ENCODE peak calls at places on chromosomes 1 and 21, in seven cellular contexts. D is H9; A is OCI-LY7; Z is neural progenitor cell; H is K562; P is CD4-positive, CD25-positive, alpha-beta regulatory T cell; O is effector memory CD4-positive, alpha-beta T cell. X is an unnamed sample.

GRCh38 chr1:22122273-22123070 is 20.4 kb downstream of the WNT4 start:
- DNase-seq in D (no peak), A (no peak), Z (no peak), H (no peak), P (no peak), O (no peak), X (no peak)

GRCh38 chr1:224067621-224068457 is 46.1 kb upstream of the FBXO28 start:
- DNase-seq in D (no peak), A (no peak), Z (no peak), H (no peak), P (no peak), O (no peak), X (no peak)

GRCh38 chr1:196611873-196612272 is 3.6 kb upstream of the KCNT2 start:
- DNase-seq in D (peak; percentile 61), A (no peak), Z (peak; percentile 11), H (no peak), P (no peak), O (no peak), X (no peak)

GRCh38 chr1:18107671-18108312 is at the start of gene IGSF21:
- DNase-seq in D (peak; percentile 53), A (no peak), Z (peak; percentile 75), H (no peak), P (no peak), O (no peak), X (peak; percentile 39)

GRCh38 chr1:43331688-43332087 is 5.9 kb upstream of the MPL start:
- DNase-seq in D (no peak), A (no peak), Z (no peak), H (no peak), P (no peak), O (no peak), X (no peak)

GRCh38 chr1:41313661-41314131 is 47.5 kb upstream of the FOXO6 start:
- DNase-seq in D (peak; percentile 80), A (peak; percentile 38), Z (peak; percentile 59), H (peak; percentile 71), P (no peak), O (no peak), X (peak; percentile 76)

GRCh38 chr1:150257624-150258274 is at the start of gene CA14:
- DNase-seq in D (peak; percentile 66), A (no peak), Z (peak; percentile 80), H (no peak), P (no peak), O (no peak), X (no peak)

GRCh38 chr1:119007672-119008482 is 19.7 kb upstream of the TBX15 start:
- DNase-seq in D (no peak), A (no peak), Z (peak; percentile 42), H (no peak), P (no peak), O (no peak), X (peak; percentile 16)

GRCh38 chr1:216119600-216119999 is 303.6 kb downstream of the USH2A start:
- DNase-seq in D (no peak), A (peak; percentile 16), Z (peak; percentile 17), H (no peak), P (no peak), O (no peak), X (peak; percentile 22)

GRCh38 chr1:81484284-81484683 is 316.4 kb upstream of the ADGRL2 start:
- DNase-seq in D (no peak), A (no peak), Z (no peak), H (no peak), P (no peak), O (no peak), X (no peak)

GRCh38 chr1:51936531-51936930 is 54.0 kb downstream of the RAB3B start:
- DNase-seq in D (no peak), A (no peak), Z (no peak), H (no peak), P (no peak), O (no peak), X (no peak)

GRCh38 chr1:208132287-208132882 is 111.8 kb downstream of the PLXNA2 start:
- DNase-seq in D (peak; percentile 88), A (peak; percentile 37), Z (peak; percentile 88), H (peak; percentile 96), P (peak; percentile 2), O (no peak), X (peak; percentile 100)

GRCh38 chr1:84353665-84354064 is 44.6 kb upstream of the DNASE2B start:
- DNase-seq in D (no peak), A (no peak), Z (no peak), H (no peak), P (no peak), O (no peak), X (no peak)

GRCh38 chr1:23475134-23475628 is 8.8 kb downstream of the ASAP3 start:
- DNase-seq in D (no peak), A (no peak), Z (no peak), H (no peak), P (no peak), O (no peak), X (no peak)

GRCh38 chr1:111911036-111911435 is 78.4 kb downstream of the KCND3 start:
- DNase-seq in D (no peak), A (no peak), Z (no peak), H (no peak), P (no peak), O (no peak), X (no peak)

DNA sequence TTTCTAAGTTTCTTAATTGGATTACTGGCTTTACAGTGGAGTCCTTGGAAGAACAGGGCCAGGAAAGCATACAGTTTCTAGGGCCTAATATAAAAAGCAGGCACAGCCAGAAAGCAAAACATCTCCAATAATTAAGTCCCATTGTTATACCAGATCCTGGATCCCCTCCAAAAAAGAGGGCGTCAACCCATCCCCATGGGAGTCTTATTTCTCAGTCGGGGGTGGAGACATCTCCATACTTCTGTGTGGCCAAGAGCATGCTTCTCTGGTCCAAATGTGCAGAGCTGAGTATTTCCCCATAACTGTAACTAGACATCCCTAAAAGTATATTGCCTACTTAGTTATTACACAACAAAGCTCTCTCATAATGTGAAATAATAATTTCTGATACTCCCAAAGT is 104.2 kb upstream of the SOX13 start:
- DNase-seq in D (no peak), A (no peak), Z (no peak), H (no peak), P (no peak), O (no peak), X (no peak)
- H3K9me3 ChIP-seq in D (peaks cover 4% of the 10 kb centered on the region), A (peaks cover 30% of the 10 kb centered on the region), Z (peaks cover 36% of the 10 kb centered on the region), H (no peaks in the 10 kb centered on the region), P (peaks cover 4% of the 10 kb centered on the region), O (no peaks in the 10 kb centered on the region), X (peaks cover 53% of the 10 kb centered on the region)

DNA sequence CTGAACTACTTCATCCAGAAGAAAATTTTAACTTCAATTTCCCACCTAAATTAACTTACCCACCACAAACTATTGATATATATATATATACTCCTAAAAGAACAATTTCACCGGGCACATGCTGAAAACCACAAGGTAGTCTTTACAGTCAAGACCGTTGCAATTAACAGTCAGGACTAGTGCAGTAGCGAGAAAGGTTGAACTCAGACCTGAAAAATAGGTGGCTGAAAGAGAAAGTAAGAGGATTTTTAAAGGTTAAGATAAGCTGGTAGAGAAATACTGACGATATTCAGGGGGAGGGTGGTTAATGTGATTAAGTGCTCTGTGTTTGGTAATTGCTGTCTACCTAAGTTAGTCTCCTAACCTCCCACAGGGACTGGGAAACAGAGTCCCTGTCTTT is 1153.5 kb upstream of the TMPRSS15 start:
- DNase-seq in D (no peak), A (no peak), Z (no peak), H (no peak), P (no peak), O (no peak), X (no peak)
- H3K9me3 ChIP-seq in D (no peaks in the 10 kb centered on the region), A (peaks cover 7% of the 10 kb centered on the region), Z (no peaks in the 10 kb centered on the region), H (no peaks in the 10 kb centered on the region), P (no peaks in the 10 kb centered on the region), O (no peaks in the 10 kb centered on the region), X (no peaks in the 10 kb centered on the region)

GRCh38 chr1:154478013-154478412 is 24.0 kb upstream of the TDRD10 start:
- DNase-seq in D (no peak), A (no peak), Z (no peak), H (no peak), P (no peak), O (no peak), X (no peak)

GRCh38 chr1:154481058-154481457 is 21.0 kb upstream of the TDRD10 start:
- DNase-seq in D (no peak), A (no peak), Z (peak; percentile 68), H (no peak), P (no peak), O (no peak), X (peak; percentile 49)

GRCh38 chr1:154476791-154477190 is 25.2 kb upstream of the TDRD10 start:
- DNase-seq in D (no peak), A (no peak), Z (no peak), H (no peak), P (no peak), O (no peak), X (no peak)

GRCh38 chr1:154478639-154479038 is 23.4 kb upstream of the TDRD10 start:
- DNase-seq in D (no peak), A (peak; percentile 79), Z (no peak), H (peak; percentile 44), P (no peak), O (no peak), X (no peak)

GRCh38 chr1:154479764-154480421 is 22.1 kb upstream of the TDRD10 start:
- DNase-seq in D (peak; percentile 54), A (peak; percentile 78), Z (peak; percentile 72), H (peak; percentile 82), P (peak; percentile 72), O (no peak), X (peak; percentile 86)
- H3K9me3 ChIP-seq in D (no peaks in the 10 kb centered on the region), A (no peaks in the 10 kb centered on the region), Z (no peaks in the 10 kb centered on the region), H (no peaks in the 10 kb centered on the region), P (no peaks in the 10 kb centered on the region), O (no peaks in the 10 kb centered on the region), X (no peaks in the 10 kb centered on the region)

GRCh38 chr1:4506591-4506990 is 147.8 kb upstream of the AJAP1 start:
- DNase-seq in D (no peak), A (no peak), Z (no peak), H (no peak), P (no peak), O (no peak), X (no peak)
- H3K9me3 ChIP-seq in D (no peaks in the 10 kb centered on the region), A (no peaks in the 10 kb centered on the region), Z (no peaks in the 10 kb centered on the region), H (no peaks in the 10 kb centered on the region), P (no peaks in the 10 kb centered on the region), O (no peaks in the 10 kb centered on the region), X (no peaks in the 10 kb centered on the region)

DNA sequence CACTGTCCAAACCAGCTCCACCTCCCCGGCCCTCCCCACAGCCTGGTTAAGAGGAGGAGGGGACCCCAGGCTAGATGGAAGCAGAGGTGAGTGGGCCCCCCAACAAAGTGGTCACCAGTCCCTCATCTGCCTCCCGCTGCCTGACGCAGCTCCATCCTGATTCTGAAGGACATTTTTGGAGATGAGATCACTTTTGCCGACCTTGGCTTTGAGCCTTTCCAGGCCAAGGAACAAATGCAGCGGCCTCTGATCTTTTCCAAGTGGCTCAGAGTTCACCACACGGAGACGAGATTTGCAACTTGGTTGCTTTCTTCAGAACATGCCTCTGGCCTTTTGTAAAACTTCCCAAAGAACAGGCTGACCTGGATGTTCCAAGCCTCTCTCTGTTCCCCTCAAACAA is 223.1 kb downstream of the NPHP4 start:
- DNase-seq in D (no peak), A (no peak), Z (no peak), H (no peak), P (no peak), O (no peak), X (no peak)
- H3K9me3 ChIP-seq in D (no peaks in the 10 kb centered on the region), A (no peaks in the 10 kb centered on the region), Z (no peaks in the 10 kb centered on the region), H (no peaks in the 10 kb centered on the region), P (no peaks in the 10 kb centered on the region), O (no peaks in the 10 kb centered on the region), X (no peaks in the 10 kb centered on the region)

GRCh38 chr21:31005019-31005418 is 33.3 kb downstream of the KRTAP19-8 start:
- DNase-seq in D (no peak), A (no peak), Z (no peak), H (no peak), P (no peak), O (no peak), X (no peak)
- H3K9me3 ChIP-seq in D (no peaks in the 10 kb centered on the region), A (no peaks in the 10 kb centered on the region), Z (no peaks in the 10 kb centered on the region), H (no peaks in the 10 kb centered on the region), P (no peaks in the 10 kb centered on the region), O (no peaks in the 10 kb centered on the region), X (no peaks in the 10 kb centered on the region)

X was measured in WERI-Rb-1.